ENCODE peak calls at places on chromosomes 12 and 14, in eight cellular contexts. One of them, this sample, is unnamed.

GRCh38 chr12:118120579-118121363 is 15.2 kb upstream of the PEBP1 start:
- DNase-seq in WERI-Rb-1: peak
- DNase-seq in NCI-H1105: peak
- DNase-seq in psoas muscle: peak
- DNase-seq in osteocyte: no peak
- DNase-seq in mammary epithelial cell: peak
- DNase-seq in effector memory CD4-positive, alpha-beta T cell: peak
- DNase-seq in NCI-H226: peak
- DNase-seq in this sample: peak

GRCh38 chr14:99415496-99416281 is 65.0 kb downstream of the SETD3 start:
- DNase-seq in WERI-Rb-1: peak
- DNase-seq in NCI-H1105: peak
- DNase-seq in psoas muscle: no peak
- DNase-seq in osteocyte: peak
- DNase-seq in mammary epithelial cell: peak
- DNase-seq in effector memory CD4-positive, alpha-beta T cell: peak
- DNase-seq in NCI-H226: peak
- DNase-seq in this sample: peak

GRCh38 chr12:110157539-110157938 is 33.4 kb downstream of the IFT81 start:
- DNase-seq in WERI-Rb-1: no peak
- DNase-seq in NCI-H1105: no peak
- DNase-seq in psoas muscle: no peak
- DNase-seq in osteocyte: no peak
- DNase-seq in mammary epithelial cell: no peak
- DNase-seq in effector memory CD4-positive, alpha-beta T cell: no peak
- DNase-seq in NCI-H226: no peak
- DNase-seq in this sample: no peak

GRCh38 chr12:12716151-12716844 is 870 bp upstream of the CDKN1B start:
- DNase-seq in WERI-Rb-1: no peak
- DNase-seq in NCI-H1105: no peak
- DNase-seq in psoas muscle: no peak
- DNase-seq in osteocyte: no peak
- DNase-seq in mammary epithelial cell: peak
- DNase-seq in effector memory CD4-positive, alpha-beta T cell: no peak
- DNase-seq in NCI-H226: no peak
- DNase-seq in this sample: peak

GRCh38 chr14:72040528-72040927 is 108.3 kb downstream of the RGS6 start:
- DNase-seq in WERI-Rb-1: no peak
- DNase-seq in NCI-H1105: no peak
- DNase-seq in psoas muscle: no peak
- DNase-seq in osteocyte: no peak
- DNase-seq in mammary epithelial cell: no peak
- DNase-seq in effector memory CD4-positive, alpha-beta T cell: no peak
- DNase-seq in NCI-H226: no peak
- DNase-seq in this sample: no peak

GRCh38 chr12:68565391-68565903 is 45.3 kb upstream of the RAP1B start:
- DNase-seq in WERI-Rb-1: no peak
- DNase-seq in NCI-H1105: no peak
- DNase-seq in psoas muscle: no peak
- DNase-seq in osteocyte: no peak
- DNase-seq in mammary epithelial cell: peak
- DNase-seq in effector memory CD4-positive, alpha-beta T cell: no peak
- DNase-seq in NCI-H226: peak
- DNase-seq in this sample: no peak

GRCh38 chr14:35875296-35875695 is 49.2 kb downstream of the BRMS1L start:
- DNase-seq in WERI-Rb-1: no peak
- DNase-seq in NCI-H1105: no peak
- DNase-seq in psoas muscle: no peak
- DNase-seq in osteocyte: no peak
- DNase-seq in mammary epithelial cell: no peak
- DNase-seq in effector memory CD4-positive, alpha-beta T cell: no peak
- DNase-seq in NCI-H226: no peak
- DNase-seq in this sample: no peak

GRCh38 chr12:48029811-48030650 is 25.8 kb upstream of the COL2A1 start:
- DNase-seq in WERI-Rb-1: peak
- DNase-seq in NCI-H1105: no peak
- DNase-seq in psoas muscle: no peak
- DNase-seq in osteocyte: no peak
- DNase-seq in mammary epithelial cell: no peak
- DNase-seq in effector memory CD4-positive, alpha-beta T cell: no peak
- DNase-seq in NCI-H226: no peak
- DNase-seq in this sample: peak

GRCh38 chr12:14417717-14418116 is 52.2 kb downstream of the ATF7IP start:
- DNase-seq in WERI-Rb-1: peak
- DNase-seq in NCI-H1105: no peak
- DNase-seq in psoas muscle: peak
- DNase-seq in osteocyte: no peak
- DNase-seq in mammary epithelial cell: peak
- DNase-seq in effector memory CD4-positive, alpha-beta T cell: peak
- DNase-seq in NCI-H226: peak
- DNase-seq in this sample: peak

GRCh38 chr12:108129017-108129812 is at the start of gene WSCD2:
- DNase-seq in WERI-Rb-1: peak
- DNase-seq in NCI-H1105: peak
- DNase-seq in psoas muscle: peak
- DNase-seq in osteocyte: peak
- DNase-seq in mammary epithelial cell: peak
- DNase-seq in effector memory CD4-positive, alpha-beta T cell: no peak
- DNase-seq in NCI-H226: no peak
- DNase-seq in this sample: peak

GRCh38 chr14:50744242-50744641 is 76.1 kb upstream of the SAV1 start:
- DNase-seq in WERI-Rb-1: no peak
- DNase-seq in NCI-H1105: no peak
- DNase-seq in psoas muscle: no peak
- DNase-seq in osteocyte: no peak
- DNase-seq in mammary epithelial cell: no peak
- DNase-seq in effector memory CD4-positive, alpha-beta T cell: no peak
- DNase-seq in NCI-H226: no peak
- DNase-seq in this sample: no peak

GRCh38 chr14:90531497-90531896 is 134.7 kb downstream of the CALM1 start:
- DNase-seq in WERI-Rb-1: no peak
- DNase-seq in NCI-H1105: no peak
- DNase-seq in psoas muscle: no peak
- DNase-seq in osteocyte: no peak
- DNase-seq in mammary epithelial cell: no peak
- DNase-seq in effector memory CD4-positive, alpha-beta T cell: no peak
- DNase-seq in NCI-H226: no peak
- DNase-seq in this sample: no peak

GRCh38 chr14:73977896-73978295 is 27.8 kb downstream of the COQ6 start:
- DNase-seq in WERI-Rb-1: no peak
- DNase-seq in NCI-H1105: no peak
- DNase-seq in psoas muscle: no peak
- DNase-seq in osteocyte: no peak
- DNase-seq in mammary epithelial cell: no peak
- DNase-seq in effector memory CD4-positive, alpha-beta T cell: no peak
- DNase-seq in NCI-H226: no peak
- DNase-seq in this sample: no peak

GRCh38 chr12:106945261-106945851 is 10.4 kb upstream of the TMEM263 start:
- DNase-seq in WERI-Rb-1: no peak
- DNase-seq in NCI-H1105: no peak
- DNase-seq in psoas muscle: no peak
- DNase-seq in osteocyte: no peak
- DNase-seq in mammary epithelial cell: no peak
- DNase-seq in effector memory CD4-positive, alpha-beta T cell: no peak
- DNase-seq in NCI-H226: no peak
- DNase-seq in this sample: no peak

GRCh38 chr12:125734137-125734536 is 668.9 kb downstream of the AACS start:
- DNase-seq in WERI-Rb-1: no peak
- DNase-seq in NCI-H1105: no peak
- DNase-seq in psoas muscle: no peak
- DNase-seq in osteocyte: no peak
- DNase-seq in mammary epithelial cell: no peak
- DNase-seq in effector memory CD4-positive, alpha-beta T cell: no peak
- DNase-seq in NCI-H226: no peak
- DNase-seq in this sample: no peak

GRCh38 chr14:95265106-95266094 is 54.3 kb downstream of the CLMN start:
- DNase-seq in WERI-Rb-1: peak
- DNase-seq in NCI-H1105: no peak
- DNase-seq in psoas muscle: no peak
- DNase-seq in osteocyte: no peak
- DNase-seq in mammary epithelial cell: peak
- DNase-seq in effector memory CD4-positive, alpha-beta T cell: no peak
- DNase-seq in NCI-H226: peak
- DNase-seq in this sample: peak

GRCh38 chr14:21044106-21044618 is 2.0 kb downstream of the RNASE7 start:
- DNase-seq in WERI-Rb-1: peak
- DNase-seq in NCI-H1105: peak
- DNase-seq in psoas muscle: peak
- DNase-seq in osteocyte: no peak
- DNase-seq in mammary epithelial cell: no peak
- DNase-seq in effector memory CD4-positive, alpha-beta T cell: peak
- DNase-seq in NCI-H226: no peak
- DNase-seq in this sample: no peak

GRCh38 chr14:77040995-77041744 is 12.7 kb upstream of the IRF2BPL start:
- DNase-seq in WERI-Rb-1: no peak
- DNase-seq in NCI-H1105: no peak
- DNase-seq in psoas muscle: no peak
- DNase-seq in osteocyte: no peak
- DNase-seq in mammary epithelial cell: no peak
- DNase-seq in effector memory CD4-positive, alpha-beta T cell: peak
- DNase-seq in NCI-H226: no peak
- DNase-seq in this sample: no peak

GRCh38 chr14:27528328-27528727 is 930.5 kb upstream of the NOVA1 start:
- DNase-seq in WERI-Rb-1: no peak
- DNase-seq in NCI-H1105: peak
- DNase-seq in psoas muscle: no peak
- DNase-seq in osteocyte: no peak
- DNase-seq in mammary epithelial cell: no peak
- DNase-seq in effector memory CD4-positive, alpha-beta T cell: no peak
- DNase-seq in NCI-H226: no peak
- DNase-seq in this sample: no peak

GRCh38 chr14:95562892-95563685 is 28.2 kb downstream of the GLRX5 start:
- DNase-seq in WERI-Rb-1: no peak
- DNase-seq in NCI-H1105: no peak
- DNase-seq in psoas muscle: no peak
- DNase-seq in osteocyte: no peak
- DNase-seq in mammary epithelial cell: no peak
- DNase-seq in effector memory CD4-positive, alpha-beta T cell: no peak
- DNase-seq in NCI-H226: no peak
- DNase-seq in this sample: no peak

GRCh38 chr12:24948816-24949722 is at the start of gene BCAT1:
- DNase-seq in WERI-Rb-1: peak
- DNase-seq in NCI-H1105: no peak
- DNase-seq in psoas muscle: peak
- DNase-seq in osteocyte: peak
- DNase-seq in mammary epithelial cell: peak
- DNase-seq in effector memory CD4-positive, alpha-beta T cell: no peak
- DNase-seq in NCI-H226: peak
- DNase-seq in this sample: peak

GRCh38 chr12:89703768-89704167 is 4.9 kb downstream of the ATP2B1 start:
- DNase-seq in WERI-Rb-1: no peak
- DNase-seq in NCI-H1105: no peak
- DNase-seq in psoas muscle: no peak
- DNase-seq in osteocyte: no peak
- DNase-seq in mammary epithelial cell: peak
- DNase-seq in effector memory CD4-positive, alpha-beta T cell: no peak
- DNase-seq in NCI-H226: peak
- DNase-seq in this sample: no peak